ENCODE peak calls at places on chromosomes 3 and 15, in ten cellular contexts. F, J, V, A, G, P, S, O, T and H are unnamed samples. For H3K27me3 and H3K36me3, the result is how much of the 10 kb centered on the place peaks cover.

GRCh38 chr3:37480003-37480402 is 305.6 kb upstream of the LRRFIP2 start:
- DNase-seq in P (no peak), V (no peak), T (no peak), S (no peak), O (no peak), J (no peak), A (no peak), G (no peak), F (no peak), H (no peak)

GRCh38 chr3:9704343-9705322 is 1.0 kb downstream of the CPNE9 start:
- DNase-seq in V (peak), T (peak), J (no peak), S (peak), P (peak), G (peak), O (no peak), A (no peak), F (peak), H (peak)

GRCh38 chr3:134093906-134094305 is 64.2 kb upstream of the SLCO2A1 start:
- DNase-seq in A (no peak), V (peak), T (no peak), P (no peak), S (no peak), F (no peak), G (no peak), J (no peak), O (no peak), H (no peak)

GRCh38 chr3:9703736-9704342 is at the start of gene CPNE9:
- DNase-seq in T (no peak), A (no peak), O (no peak), V (no peak), G (no peak), P (peak), S (peak), J (no peak), F (no peak), H (peak)

GRCh38 chr15:80479191-80479590 is 75.0 kb downstream of the ARNT2 start:
- DNase-seq in T (no peak), V (no peak), G (no peak), P (no peak), A (no peak), O (no peak), S (no peak), F (no peak), J (no peak), H (no peak)

GRCh38 chr15:45151998-45152828 is 22.4 kb downstream of the DUOX1 start:
- DNase-seq in O (no peak), F (no peak), V (no peak), A (no peak), J (no peak), P (no peak), G (no peak), S (no peak), T (no peak), H (no peak)

GRCh38 chr3:190424478-190425439 is 24.9 kb downstream of the TMEM207 start:
- DNase-seq in A (no peak), P (peak), O (no peak), F (peak), J (peak), S (peak), G (peak), V (peak), T (peak), H (peak)

GRCh38 chr3:37223084-37223975 is 48.9 kb upstream of the LRRFIP2 start:
- DNase-seq in P (no peak), V (peak), S (no peak), F (no peak), G (peak), O (no peak), T (no peak), J (no peak), A (no peak), H (no peak)

GRCh38 chr3:66354001-66354400 is 133.2 kb downstream of the SLC25A26 start:
- DNase-seq in F (no peak), G (no peak), P (no peak), V (peak), T (no peak), A (no peak), O (no peak), S (no peak), J (no peak), H (no peak)

GRCh38 chr3:27632431-27633223 is 89.5 kb downstream of the EOMES start:
- DNase-seq in F (peak), O (peak), J (peak), G (peak), P (peak), T (peak), A (peak), V (peak), S (no peak), H (peak)

GRCh38 chr3:14537590-14538450 is 2.3 kb downstream of the GRIP2 start:
- DNase-seq in P (no peak), G (peak), T (no peak), J (no peak), A (no peak), S (no peak), O (no peak), V (no peak), F (peak), H (no peak)

GRCh38 chr3:182937293-182938051 is 42.9 kb downstream of the DCUN1D1 start:
- DNase-seq in G (peak), S (no peak), T (no peak), A (no peak), P (no peak), O (no peak), J (no peak), F (no peak), V (no peak), H (no peak)

GRCh38 chr3:66179813-66180212 is 41.0 kb upstream of the SLC25A26 start:
- DNase-seq in A (no peak), V (no peak), F (no peak), T (no peak), G (no peak), S (no peak), P (no peak), J (no peak), O (no peak), H (no peak)

GRCh38 chr3:179957264-179957845 is 79.4 kb downstream of the PEX5L start:
- DNase-seq in O (no peak), S (peak), V (no peak), F (no peak), G (no peak), A (no peak), P (no peak), T (no peak), J (no peak), H (no peak)

GRCh38 chr15:98506172-98506571 is 142.2 kb upstream of the IGF1R start:
- DNase-seq in V (no peak), J (no peak), T (no peak), P (no peak), G (no peak), O (no peak), S (no peak), A (no peak), F (no peak), H (no peak)
- H3K27me3 ChIP-seq in V (under half), J (under half), T (under half), P (under half), G (under half), O (under half), S (under half), A (under half), F (under half), H (under half)

DNA sequence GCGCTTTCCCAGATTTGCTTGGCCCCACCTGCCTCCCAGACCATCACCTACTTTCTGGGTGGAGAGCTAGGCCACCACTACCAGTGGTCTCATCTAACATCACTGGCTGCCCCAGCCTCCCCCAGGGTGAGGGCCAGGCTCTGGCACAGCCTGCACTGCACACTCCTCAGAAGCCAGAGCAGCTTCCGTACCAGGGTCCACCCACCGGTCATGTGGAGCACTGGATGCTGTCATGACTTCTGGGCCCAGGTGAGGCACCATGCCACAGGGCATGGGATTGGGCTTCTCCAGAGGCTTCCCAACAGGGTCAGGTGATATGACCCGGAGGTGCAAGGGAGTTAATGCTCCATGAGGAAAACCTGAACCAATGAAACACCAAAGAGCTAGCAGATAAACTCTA is 14.0 kb downstream of the MEGF11 start:
- DNase-seq in F (no peak), A (no peak), P (no peak), J (no peak), V (no peak), G (no peak), S (no peak), T (no peak), O (no peak), H (no peak)
- H3K4me3 ChIP-seq in F (no peak), A (no peak), P (no peak), J (no peak), V (no peak), G (no peak), S (no peak), T (no peak), O (no peak), H (no peak)

GRCh38 chr3:110533089-110533488 is 538.5 kb upstream of the NECTIN3 start:
- DNase-seq in F (no peak), J (no peak), O (no peak), S (no peak), P (no peak), G (no peak), A (no peak), T (peak), V (peak), H (no peak)
- H3K36me3 ChIP-seq in F (under half), J (under half), O (under half), S (under half), P (under half), G (under half), A (under half), T (under half), V (under half), H (under half)

DNA sequence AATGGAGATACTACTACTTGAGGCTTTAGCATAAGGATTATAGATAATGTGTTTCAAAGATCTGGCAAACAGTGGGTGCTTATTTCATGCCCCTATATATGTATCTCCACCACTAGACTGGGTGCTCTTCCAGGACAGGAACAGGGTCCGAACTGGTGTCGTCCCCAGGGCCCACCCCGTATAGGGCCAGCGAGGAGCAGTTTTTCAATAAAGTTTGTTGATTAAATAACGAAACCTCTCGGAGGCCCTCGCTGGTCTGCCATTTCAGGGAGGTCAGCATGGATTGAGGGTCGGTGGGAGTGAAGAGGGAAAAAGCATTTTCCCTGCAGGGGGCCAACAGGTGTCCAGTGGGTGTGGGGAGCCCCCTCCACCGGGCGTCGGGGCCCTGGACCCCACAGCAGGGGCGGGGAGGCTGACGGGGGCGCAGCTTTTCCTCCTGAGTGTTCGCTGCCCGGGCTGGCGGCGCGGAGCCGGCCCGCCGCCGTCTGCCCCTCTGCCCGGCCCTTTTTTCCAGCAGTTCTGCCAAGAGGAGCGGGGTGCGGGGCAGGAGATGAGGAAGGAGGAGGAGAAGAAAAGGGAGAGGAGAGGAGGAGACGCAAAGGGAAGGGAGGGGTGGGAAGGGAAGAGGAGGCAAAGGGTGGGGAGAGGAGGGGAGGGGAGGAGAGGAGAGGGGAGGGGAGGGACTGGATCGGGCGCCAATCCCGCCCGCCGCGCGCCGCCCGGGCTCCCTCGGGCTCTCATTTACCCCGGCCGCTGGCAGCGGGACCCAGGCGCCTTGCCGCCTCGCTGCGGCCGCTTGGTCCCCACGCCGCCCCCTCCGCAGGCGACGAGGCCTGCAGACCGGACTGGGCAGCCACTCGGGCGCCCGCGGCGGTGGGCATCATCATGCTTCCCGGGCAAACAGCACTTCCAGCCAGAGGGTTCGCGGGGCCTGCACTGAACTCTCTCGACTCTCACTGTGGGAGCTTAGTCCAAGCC is 66.3 kb downstream of the ISG20 start:
- DNase-seq in J (no peak), A (no peak), O (no peak), P (peak), V (no peak), S (peak), F (peak), G (peak), T (no peak), H (peak)
- H3K27me3 ChIP-seq in J (under half), A (under half), O (under half), P (half or more), V (under half), S (half or more), F (half or more), G (under half), T (under half), H (under half)

GRCh38 chr15:73923488-73924164 is 2.6 kb upstream of the LOXL1 start:
- DNase-seq in S (no peak), T (no peak), F (peak), O (no peak), P (no peak), V (no peak), A (no peak), J (no peak), G (no peak), H (no peak)
- H3K4me3 ChIP-seq in S (no peak), T (no peak), F (no peak), O (no peak), P (no peak), V (no peak), A (no peak), J (no peak), G (no peak), H (no peak)

DNA sequence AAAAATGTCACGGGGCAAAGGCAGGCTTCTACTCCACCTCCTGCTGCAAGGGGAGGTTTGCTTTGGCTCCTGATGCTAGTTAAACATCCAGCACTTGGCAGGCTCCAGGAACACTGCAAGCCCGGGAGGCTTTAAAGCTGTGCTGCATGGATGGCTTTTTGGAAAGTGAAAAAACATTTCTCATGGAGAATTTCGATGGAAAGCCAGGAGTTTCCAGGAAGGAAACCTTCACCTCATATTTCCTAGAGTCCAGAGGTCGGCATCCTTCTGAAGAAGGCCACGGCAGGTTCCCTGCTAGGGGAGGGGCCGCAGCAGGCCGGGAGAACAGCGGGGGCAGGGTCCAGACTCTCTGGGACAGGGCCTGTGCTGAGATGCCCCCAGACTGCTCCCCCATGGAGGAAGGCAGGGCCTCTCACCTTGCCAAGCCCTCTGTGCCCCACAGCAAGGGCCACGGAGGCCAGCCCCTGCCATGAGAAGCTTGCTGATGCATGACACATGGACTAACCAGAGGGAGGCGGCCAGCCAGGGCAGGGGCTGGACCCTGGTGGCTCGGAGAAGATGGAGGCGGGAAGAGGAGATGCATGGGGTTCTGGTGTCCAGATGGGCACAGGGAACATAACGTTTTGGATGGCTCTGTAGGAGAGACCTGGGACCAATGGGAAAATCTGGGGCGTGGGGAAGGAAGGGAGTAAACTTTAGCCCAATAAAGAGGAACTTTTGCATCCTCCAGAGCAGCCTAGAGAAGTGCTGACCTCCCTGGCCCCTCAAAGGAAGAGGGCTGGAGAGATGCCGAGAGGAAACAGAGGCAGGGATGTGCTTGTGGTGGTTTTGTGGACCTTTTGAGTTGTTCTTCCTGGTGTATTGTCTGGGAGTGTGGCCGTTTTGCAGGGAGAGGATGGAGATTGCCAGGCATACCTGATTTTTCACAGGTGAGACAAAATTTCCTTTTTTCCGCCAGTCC is 10.5 kb downstream of the CTSH start:
- DNase-seq in T (no peak), A (no peak), S (no peak), J (no peak), O (no peak), F (peak), G (no peak), P (no peak), V (no peak), H (peak)
- H3K36me3 ChIP-seq in T (under half), A (under half), S (under half), J (under half), O (under half), F (under half), G (under half), P (under half), V (under half), H (under half)

GRCh38 chr15:101394056-101394630 is 95.4 kb downstream of the PCSK6 start:
- DNase-seq in A (no peak), G (no peak), F (no peak), O (no peak), S (no peak), T (no peak), V (no peak), J (no peak), P (no peak), H (no peak)
- H3K27me3 ChIP-seq in A (under half), G (under half), F (under half), O (under half), S (under half), T (under half), V (under half), J (under half), P (under half), H (under half)

GRCh38 chr15:68427961-68428360 is 4.0 kb downstream of the ITGA11 start:
- DNase-seq in S (no peak), A (no peak), F (no peak), O (no peak), V (no peak), G (no peak), T (no peak), J (no peak), P (no peak), H (no peak)

GRCh38 chr15:68431037-68431791 is 749 bp downstream of the ITGA11 start:
- DNase-seq in P (peak), A (no peak), V (no peak), F (peak), O (no peak), J (no peak), G (peak), T (no peak), S (peak), H (peak)

GRCh38 chr15:68428431-68428940 is 3.5 kb downstream of the ITGA11 start:
- DNase-seq in T (no peak), V (no peak), P (no peak), G (no peak), S (no peak), O (no peak), J (no peak), F (no peak), A (no peak), H (no peak)

GRCh38 chr15:68430471-68431036 is 1.4 kb downstream of the ITGA11 start:
- DNase-seq in P (no peak), G (no peak), V (no peak), S (no peak), F (no peak), O (no peak), T (no peak), J (no peak), A (no peak), H (no peak)

GRCh38 chr15:68429691-68430470 is 2.1 kb downstream of the ITGA11 start:
- DNase-seq in T (no peak), S (no peak), A (no peak), F (no peak), V (no peak), G (no peak), O (no peak), J (no peak), P (no peak), H (no peak)
- H3K4me3 ChIP-seq in T (no peak), S (no peak), A (no peak), F (no peak), V (no peak), G (no peak), O (no peak), J (no peak), P (no peak), H (no peak)